ENCODE peak calls at places on chromosome 12, in seven cellular contexts. R, J, Z, B, S, K and D are unnamed samples.
A peak's percentile ranks its signal among the peaks of the same experiment; 100 is the strongest.

GRCh38 chr12:4240161-4240783 is 33.3 kb upstream of the CCND2 start:
- DNase-seq in K (no peak), R (no peak), B (no peak), J (no peak), Z (no peak), S (no peak), D (peak; percentile 32)

GRCh38 chr12:77953515-77953914 is 122.8 kb downstream of the NAV3 start:
- DNase-seq in R (no peak), Z (no peak), K (no peak), S (no peak), J (no peak), B (no peak), D (no peak)

GRCh38 chr12:132258543-132258942 is 70.8 kb downstream of the GALNT9 start:
- DNase-seq in R (no peak), K (no peak), Z (no peak), J (no peak), S (no peak), B (no peak), D (no peak)

GRCh38 chr12:6547987-6548386 is 7.9 kb downstream of the IFFO1 start:
- DNase-seq in Z (no peak), K (no peak), J (peak; percentile 28), S (no peak), R (peak; percentile 89), B (peak; percentile 23), D (no peak)

GRCh38 chr12:105922670-105923102 is 216.1 kb downstream of the NUAK1 start:
- DNase-seq in K (no peak), J (peak; percentile 39), B (no peak), S (no peak), Z (no peak), R (peak; percentile 91), D (no peak)

GRCh38 chr12:98916106-98916505 is 271.0 kb downstream of the APAF1 start:
- DNase-seq in B (no peak), Z (no peak), J (no peak), S (no peak), R (no peak), K (no peak), D (no peak)

GRCh38 chr12:54463484-54463883 is 9.9 kb downstream of the GTSF1 start:
- DNase-seq in J (no peak), R (no peak), K (no peak), Z (no peak), B (no peak), S (no peak), D (no peak)

GRCh38 chr12:225012-225411 is 11.1 kb upstream of the SLC6A12 start:
- DNase-seq in K (no peak), Z (no peak), R (no peak), B (no peak), S (no peak), J (no peak), D (no peak)

GRCh38 chr12:127485528-127485927 is 781.4 kb upstream of the TMEM132C start:
- DNase-seq in Z (no peak), B (no peak), S (no peak), J (no peak), K (no peak), R (peak; percentile 86), D (peak; percentile 10)

GRCh38 chr12:52171950-52172512 is 19.8 kb downstream of the KRT80 start:
- DNase-seq in Z (peak; percentile 39), R (peak; percentile 68), K (no peak), B (peak; percentile 30), J (peak; percentile 66), S (no peak), D (peak; percentile 80)
- TF ChIP-seq CEBPB in Z (no peak), R (no peak), K (no peak), B (no peak), J (no peak), S (no peak), D (no peak)

GRCh38 chr12:31224768-31225448 is 101.0 kb downstream of the SINHCAF start:
- DNase-seq in B (no peak), S (no peak), K (no peak), R (no peak), Z (no peak), J (no peak), D (no peak)
- TF ChIP-seq CEBPB in B (no peak), S (no peak), K (no peak), R (no peak), Z (no peak), J (no peak), D (no peak)

GRCh38 chr12:73186272-73186671 is 914.1 kb downstream of the TRHDE start:
- DNase-seq in R (no peak), K (no peak), S (no peak), J (no peak), Z (no peak), B (no peak), D (no peak)

GRCh38 chr12:73185403-73185802 is 913.2 kb downstream of the TRHDE start:
- DNase-seq in J (no peak), B (no peak), K (no peak), R (no peak), S (no peak), Z (no peak), D (no peak)

GRCh38 chr12:73187765-73188164 is 915.6 kb downstream of the TRHDE start:
- DNase-seq in Z (no peak), S (no peak), R (no peak), K (no peak), J (no peak), B (no peak), D (no peak)
- TF ChIP-seq CEBPB in Z (no peak), S (no peak), R (no peak), K (no peak), J (no peak), B (no peak), D (no peak)

DNA sequence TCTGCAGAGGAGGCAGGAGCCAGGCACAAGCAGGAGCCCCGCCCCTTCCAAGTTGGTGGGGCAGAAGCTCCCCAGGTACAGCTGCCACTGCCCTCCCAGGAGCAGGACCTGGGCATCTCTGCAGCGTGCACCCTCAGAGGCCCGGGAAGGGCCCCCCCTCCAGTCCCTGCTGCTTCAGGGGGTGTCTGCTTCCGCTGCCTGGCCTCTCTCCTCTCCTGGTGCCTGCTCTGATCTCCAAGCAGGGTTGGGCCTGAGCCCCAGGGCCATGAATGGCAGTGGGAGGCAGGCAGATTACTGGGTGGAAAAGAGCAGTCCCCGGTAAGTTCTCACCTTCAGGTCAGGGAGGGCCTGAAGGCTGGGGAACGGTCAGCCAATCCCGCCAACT is 35.0 kb downstream of the KRT76 start:
- DNase-seq in J (no peak), Z (no peak), B (no peak), S (no peak), K (no peak), R (no peak), D (no peak)
- TF ChIP-seq CEBPB in J (no peak), Z (no peak), B (no peak), S (no peak), K (no peak), R (no peak), D (no peak)

GRCh38 chr12:114665411-114666181 is 18.4 kb downstream of the TBX3 start:
- DNase-seq in R (no peak), K (no peak), B (no peak), J (no peak), S (no peak), Z (no peak), D (no peak)

GRCh38 chr12:114659084-114659483 is 24.9 kb downstream of the TBX3 start:
- DNase-seq in B (no peak), S (no peak), K (no peak), J (no peak), R (no peak), Z (peak; percentile 55), D (no peak)

GRCh38 chr12:114664661-114665320 is 19.2 kb downstream of the TBX3 start:
- DNase-seq in Z (no peak), J (no peak), B (no peak), R (no peak), S (no peak), K (no peak), D (no peak)

GRCh38 chr12:114661245-114661644 is 22.7 kb downstream of the TBX3 start:
- DNase-seq in S (no peak), K (no peak), R (peak; percentile 22), B (no peak), Z (no peak), J (no peak), D (no peak)

GRCh38 chr12:114662512-114663177 is 21.3 kb downstream of the TBX3 start:
- DNase-seq in B (peak; percentile 68), K (peak; percentile 57), Z (peak; percentile 71), J (peak; percentile 76), R (peak; percentile 91), S (peak; percentile 3), D (no peak)
- TF ChIP-seq CEBPB in B (no peak), K (no peak), Z (no peak), J (no peak), R (peak; percentile 61), S (no peak), D (no peak)

GRCh38 chr12:50353404-50353803 is 43.0 kb downstream of the FAM186A start:
- DNase-seq in S (no peak), K (no peak), B (no peak), Z (no peak), R (no peak), J (no peak), D (no peak)
- TF ChIP-seq CEBPB in S (no peak), K (no peak), B (no peak), Z (no peak), R (no peak), J (no peak), D (no peak)

GRCh38 chr12:120468271-120468845 is 1.2 kb downstream of the SRSF9 start:
- DNase-seq in J (peak; percentile 25), B (no peak), R (peak; percentile 57), S (no peak), K (no peak), Z (peak; percentile 44), D (peak; percentile 59)
- TF ChIP-seq CEBPB in J (no peak), B (no peak), R (no peak), S (no peak), K (no peak), Z (no peak), D (no peak)